ENCODE peak calls at places on chromosomes 5 and 9, in five cellular contexts. M, U, J, P and H are unnamed samples.

GRCh38 chr9:135712571-135713295 is 10.7 kb downstream of the KCNT1 start:
- DNase-seq in P (no peak), M (no peak), U (no peak), J (no peak), H (no peak)

GRCh38 chr5:9233712-9234111 is 312.2 kb downstream of the SEMA5A start:
- DNase-seq in P (no peak), J (no peak), U (no peak), M (no peak), H (no peak)

GRCh38 chr5:123105882-123106281 is 16.8 kb downstream of the PRDM6 start:
- DNase-seq in M (no peak), J (no peak), U (no peak), P (no peak), H (no peak)

GRCh38 chr5:14463629-14464028 is 118.0 kb upstream of the OTULINL start:
- DNase-seq in U (no peak), M (peak; percentile 24), J (no peak), P (no peak), H (no peak)

GRCh38 chr5:55176176-55176818 is 3.3 kb upstream of the CDC20B start:
- DNase-seq in J (no peak), P (no peak), M (peak; percentile 89), U (no peak), H (peak; percentile 69)

GRCh38 chr9:105415344-105415980 is 32.4 kb upstream of the FSD1L start:
- DNase-seq in M (peak; percentile 73), U (peak; percentile 77), J (peak; percentile 47), P (no peak), H (peak; percentile 60)

GRCh38 chr9:6655036-6655435 is 9.5 kb upstream of the GLDC start:
- DNase-seq in J (no peak), M (no peak), P (no peak), U (no peak), H (no peak)

GRCh38 chr5:101306391-101307137 is 403.5 kb upstream of the ST8SIA4 start:
- DNase-seq in M (no peak), U (no peak), J (no peak), P (no peak), H (no peak)

GRCh38 chr9:75390951-75391350 is 302.6 kb downstream of the OSTF1 start:
- DNase-seq in U (no peak), P (no peak), J (no peak), M (no peak), H (no peak)

GRCh38 chr9:90219548-90220118 is 423.0 kb downstream of the DIRAS2 start:
- DNase-seq in U (peak; percentile 15), J (no peak), P (no peak), M (peak; percentile 10), H (peak; percentile 30)

GRCh38 chr9:127281887-127282286 is 17.3 kb downstream of the GARNL3 start:
- DNase-seq in M (no peak), J (no peak), U (no peak), P (no peak), H (no peak)

GRCh38 chr5:99646011-99646647 is 717.3 kb upstream of the CHD1 start:
- DNase-seq in J (no peak), P (no peak), M (no peak), U (no peak), H (no peak)

GRCh38 chr5:135379052-135379654 is 19.9 kb downstream of the MACROH2A1 start:
- DNase-seq in U (no peak), P (no peak), M (no peak), J (no peak), H (no peak)

GRCh38 chr9:88396836-88397577 is 8.8 kb downstream of the SPIN1 start:
- DNase-seq in J (no peak), U (no peak), M (no peak), P (no peak), H (no peak)

GRCh38 chr5:102959055-102959454 is 160.9 kb downstream of the GIN1 start:
- DNase-seq in M (peak; percentile 6), U (no peak), P (no peak), J (no peak), H (no peak)

GRCh38 chr5:20610650-20611049 is 622.6 kb upstream of the CDH18 start:
- DNase-seq in U (no peak), M (no peak), P (no peak), J (no peak), H (no peak)

GRCh38 chr5:38453506-38453905 is 102.9 kb downstream of the LIFR start:
- DNase-seq in J (no peak), M (no peak), U (no peak), P (no peak), H (no peak)

GRCh38 chr5:75885849-75886596 is 168.8 kb upstream of the POC5 start:
- DNase-seq in P (no peak), J (no peak), M (peak; percentile 1), U (no peak), H (peak; percentile 7)

GRCh38 chr5:32193591-32193990 is 19.5 kb upstream of the GOLPH3 start:
- DNase-seq in J (peak; percentile 80), P (peak; percentile 89), U (peak; percentile 83), M (no peak), H (peak; percentile 57)
- TF ChIP-seq POLR2A in J (no peak), P (no peak), U (no peak), M (no peak), H (no peak)

GRCh38 chr5:2207966-2208544 is 325.3 kb upstream of the IRX4 start:
- DNase-seq in U (no peak), P (peak; percentile 76), M (peak; percentile 54), J (peak; percentile 38), H (peak; percentile 23)
- TF ChIP-seq CTCF in U (no peak), P (no peak), M (peak; percentile 59), J (peak; percentile 40), H (no peak)

GRCh38 chr5:154934881-154935280 is 3.1 kb downstream of the GEMIN5 start:
- DNase-seq in P (no peak), J (no peak), U (no peak), M (no peak), H (no peak)
- H3K4me1 ChIP-seq in P (peaks cover 3% of the 10 kb centered on the region), J (peaks cover 11% of the 10 kb centered on the region), U (peaks cover 9% of the 10 kb centered on the region), M (peaks cover 13% of the 10 kb centered on the region), H (peaks cover 4% of the 10 kb centered on the region)

DNA sequence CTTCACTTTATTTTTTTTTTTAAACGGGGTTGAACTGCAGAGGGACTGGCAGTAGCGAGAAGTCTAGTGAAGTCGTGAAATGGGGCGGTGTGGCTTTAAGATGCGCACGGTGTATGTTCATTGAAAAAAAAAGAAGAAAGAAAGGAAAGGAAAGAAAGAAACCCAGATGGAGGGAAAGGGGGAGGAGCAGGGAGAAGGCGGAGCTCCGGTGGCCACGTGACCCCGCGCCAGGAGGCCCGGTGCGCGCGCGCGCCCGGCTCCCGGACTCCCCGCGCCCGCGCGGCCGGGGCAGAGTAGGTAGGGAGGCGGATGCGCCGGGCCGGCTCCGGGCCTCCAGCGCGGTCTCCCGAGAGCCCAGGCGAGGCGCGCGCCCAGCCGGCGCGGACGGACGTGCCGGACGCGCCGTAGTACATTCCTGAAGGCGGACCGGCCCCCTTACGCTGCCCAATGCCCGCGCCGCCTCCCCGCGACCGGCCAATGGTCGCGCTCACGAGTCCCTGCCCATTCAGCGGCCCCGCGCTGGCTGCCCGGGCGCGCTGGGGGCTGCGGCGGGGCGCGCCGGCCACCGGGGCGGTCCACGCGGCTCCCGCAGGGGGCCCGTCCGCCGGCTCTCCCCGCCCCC is 6.0 kb downstream of the PTCH1 start:
- DNase-seq in U (peak; percentile 82), P (peak; percentile 85), M (peak; percentile 94), J (peak; percentile 90), H (peak; percentile 95)
- TF ChIP-seq POLR2A in U (peak; percentile 92), P (no peak), M (no peak), J (peak; percentile 40), H (peak; percentile 91)

DNA sequence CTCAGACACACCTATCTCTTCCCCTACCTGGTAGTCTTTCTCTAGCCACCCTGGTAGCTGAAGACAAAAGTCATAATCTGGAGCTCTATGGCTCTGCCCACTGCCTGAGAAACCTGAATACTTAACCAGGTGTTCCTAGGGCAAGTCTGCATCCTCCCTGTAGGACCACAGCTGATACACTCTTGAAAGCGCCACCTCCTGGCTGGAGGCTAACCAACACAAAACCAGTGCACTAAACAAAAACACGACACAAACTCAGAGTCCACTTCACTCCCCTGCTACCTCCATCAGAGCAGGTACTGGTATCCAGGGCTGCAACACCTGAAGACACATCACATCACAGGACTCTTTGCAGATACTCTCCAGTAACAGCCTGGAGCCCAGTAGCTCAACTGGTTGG is 84.6 kb upstream of the ANXA1 start:
- DNase-seq in M (no peak), P (no peak), J (no peak), U (no peak), H (no peak)
- TF ChIP-seq CTCF in M (no peak), P (no peak), J (no peak), U (no peak), H (no peak)